ENCODE peak calls at places on chromosomes 16 and 17, in nine cellular contexts. One of them, this sample, is unnamed.

GRCh38 chr16:17413508-17413907 is 57.3 kb downstream of the XYLT1 start:
- DNase-seq in H1: no peak
- DNase-seq in GM12878: no peak
- DNase-seq in A549: no peak
- DNase-seq in right lobe of liver: no peak
- DNase-seq in adrenal gland: no peak
- DNase-seq in Peyer's patch: no peak
- DNase-seq in uterus: no peak
- DNase-seq in K562: no peak
- DNase-seq in this sample: no peak

GRCh38 chr17:2958706-2959222 is 104.6 kb downstream of the OR1D5 start:
- DNase-seq in K562: no peak
- DNase-seq in adrenal gland: no peak
- DNase-seq in right lobe of liver: no peak
- DNase-seq in uterus: no peak
- DNase-seq in Peyer's patch: no peak
- DNase-seq in A549: no peak
- DNase-seq in H1: no peak
- DNase-seq in GM12878: no peak
- DNase-seq in this sample: no peak

GRCh38 chr17:1915889-1916288 is 86.1 kb downstream of the RPA1 start:
- DNase-seq in H1: no peak
- DNase-seq in uterus: no peak
- DNase-seq in A549: no peak
- DNase-seq in adrenal gland: no peak
- DNase-seq in K562: no peak
- DNase-seq in GM12878: no peak
- DNase-seq in right lobe of liver: peak; percentile 14
- DNase-seq in Peyer's patch: no peak
- DNase-seq in this sample: peak; percentile 35

GRCh38 chr16:3025032-3026002 is 1.5 kb downstream of the THOC6 start:
- DNase-seq in H1: no peak
- DNase-seq in A549: no peak
- DNase-seq in GM12878: no peak
- DNase-seq in uterus: no peak
- DNase-seq in K562: no peak
- DNase-seq in Peyer's patch: no peak
- DNase-seq in adrenal gland: no peak
- DNase-seq in right lobe of liver: no peak
- DNase-seq in this sample: no peak

GRCh38 chr16:71645450-71645849 is 19.5 kb downstream of the MARVELD3 start:
- DNase-seq in K562: peak; percentile 22
- DNase-seq in Peyer's patch: peak; percentile 55
- DNase-seq in A549: peak; percentile 70
- DNase-seq in uterus: no peak
- DNase-seq in H1: no peak
- DNase-seq in GM12878: no peak
- DNase-seq in adrenal gland: no peak
- DNase-seq in right lobe of liver: no peak
- DNase-seq in this sample: peak; percentile 61

GRCh38 chr17:42563543-42563942 is 1.6 kb downstream of the COASY start:
- DNase-seq in uterus: no peak
- DNase-seq in K562: no peak
- DNase-seq in right lobe of liver: no peak
- DNase-seq in GM12878: no peak
- DNase-seq in adrenal gland: peak; percentile 74
- DNase-seq in Peyer's patch: no peak
- DNase-seq in H1: no peak
- DNase-seq in A549: no peak
- DNase-seq in this sample: no peak

GRCh38 chr17:35171834-35172233 is 22.4 kb downstream of the SLC35G3 start:
- DNase-seq in K562: no peak
- DNase-seq in GM12878: no peak
- DNase-seq in A549: no peak
- DNase-seq in H1: no peak
- DNase-seq in adrenal gland: no peak
- DNase-seq in Peyer's patch: no peak
- DNase-seq in right lobe of liver: no peak
- DNase-seq in uterus: no peak
- DNase-seq in this sample: no peak

GRCh38 chr16:35188288-35189155 is 1729.1 kb downstream of the TP53TG3F start:
- DNase-seq in Peyer's patch: no peak
- DNase-seq in GM12878: no peak
- DNase-seq in A549: no peak
- DNase-seq in right lobe of liver: no peak
- DNase-seq in uterus: no peak
- DNase-seq in K562: no peak
- DNase-seq in adrenal gland: no peak
- DNase-seq in H1: no peak
- DNase-seq in this sample: peak; percentile 54

GRCh38 chr17:83009414-83010322 is 69.7 kb upstream of the METRNL start:
- DNase-seq in GM12878: no peak
- DNase-seq in A549: no peak
- DNase-seq in adrenal gland: no peak
- DNase-seq in K562: no peak
- DNase-seq in H1: no peak
- DNase-seq in right lobe of liver: no peak
- DNase-seq in uterus: no peak
- DNase-seq in Peyer's patch: no peak
- DNase-seq in this sample: no peak

GRCh38 chr16:10922328-10923145 is 19.7 kb downstream of the DEXI start:
- DNase-seq in adrenal gland: peak; percentile 97
- DNase-seq in GM12878: no peak
- DNase-seq in uterus: no peak
- DNase-seq in right lobe of liver: peak; percentile 94
- DNase-seq in K562: no peak
- DNase-seq in Peyer's patch: no peak
- DNase-seq in H1: no peak
- DNase-seq in A549: no peak
- DNase-seq in this sample: no peak

GRCh38 chr17:75876938-75877751 is 1.2 kb downstream of the TRIM47 start:
- DNase-seq in GM12878: no peak
- DNase-seq in H1: no peak
- DNase-seq in K562: no peak
- DNase-seq in Peyer's patch: peak; percentile 89
- DNase-seq in right lobe of liver: peak; percentile 88
- DNase-seq in uterus: peak; percentile 98
- DNase-seq in adrenal gland: peak; percentile 97
- DNase-seq in A549: peak; percentile 85
- DNase-seq in this sample: no peak

GRCh38 chr16:17358846-17359245 is 111.9 kb downstream of the XYLT1 start:
- DNase-seq in Peyer's patch: no peak
- DNase-seq in A549: no peak
- DNase-seq in K562: no peak
- DNase-seq in uterus: no peak
- DNase-seq in GM12878: no peak
- DNase-seq in adrenal gland: no peak
- DNase-seq in H1: no peak
- DNase-seq in right lobe of liver: no peak
- DNase-seq in this sample: peak; percentile 40

GRCh38 chr16:83954577-83955016 is 1.6 kb downstream of the OSGIN1 start:
- DNase-seq in H1: no peak
- DNase-seq in right lobe of liver: no peak
- DNase-seq in GM12878: no peak
- DNase-seq in A549: no peak
- DNase-seq in Peyer's patch: peak; percentile 91
- DNase-seq in adrenal gland: peak; percentile 83
- DNase-seq in K562: no peak
- DNase-seq in uterus: no peak
- DNase-seq in this sample: peak; percentile 39

GRCh38 chr17:64354824-64355535 is 35.7 kb downstream of the PECAM1 start:
- DNase-seq in right lobe of liver: no peak
- DNase-seq in K562: no peak
- DNase-seq in adrenal gland: no peak
- DNase-seq in H1: no peak
- DNase-seq in A549: no peak
- DNase-seq in uterus: no peak
- DNase-seq in Peyer's patch: no peak
- DNase-seq in GM12878: no peak
- DNase-seq in this sample: peak; percentile 50

DNA sequence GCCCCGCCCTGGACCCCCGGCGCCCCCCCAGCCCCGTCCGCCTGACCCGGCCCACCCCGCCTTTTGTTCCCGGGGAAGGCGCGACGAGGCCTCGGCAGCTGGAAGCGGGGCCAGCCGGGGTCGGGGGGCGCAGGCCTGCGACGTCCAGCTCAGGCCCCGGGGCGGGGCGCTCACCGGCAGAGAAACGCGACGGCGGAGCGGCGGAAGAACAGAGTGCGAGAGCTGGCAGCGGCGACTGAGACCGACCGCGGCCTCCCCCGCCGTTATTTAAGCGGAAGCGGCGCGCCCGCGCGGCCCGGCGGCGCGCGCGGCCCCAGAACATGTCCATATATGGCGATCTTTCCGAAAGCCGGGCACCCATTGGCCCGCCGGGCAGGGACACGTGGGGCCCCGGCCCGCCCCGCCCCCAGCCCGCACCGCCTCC is at the start of gene ACTG1:
- DNase-seq in GM12878: no peak
- DNase-seq in adrenal gland: peak; percentile 93
- DNase-seq in A549: peak; percentile 92
- DNase-seq in K562: peak; percentile 95
- DNase-seq in H1: no peak
- DNase-seq in uterus: peak; percentile 96
- DNase-seq in Peyer's patch: peak; percentile 96
- DNase-seq in right lobe of liver: peak; percentile 95
- DNase-seq in this sample: peak; percentile 89
- TF ChIP-seq POLR2A in GM12878: peak; percentile 89
- TF ChIP-seq POLR2A in adrenal gland: peak; percentile 95
- TF ChIP-seq POLR2A in A549: peak; percentile 98
- TF ChIP-seq POLR2A in K562: peak; percentile 98
- TF ChIP-seq POLR2A in H1: peak; percentile 97
- TF ChIP-seq POLR2A in uterus: no peak
- TF ChIP-seq POLR2A in Peyer's patch: peak; percentile 99
- TF ChIP-seq POLR2A in right lobe of liver: peak; percentile 98
- TF ChIP-seq POLR2A in this sample: peak; percentile 96

DNA sequence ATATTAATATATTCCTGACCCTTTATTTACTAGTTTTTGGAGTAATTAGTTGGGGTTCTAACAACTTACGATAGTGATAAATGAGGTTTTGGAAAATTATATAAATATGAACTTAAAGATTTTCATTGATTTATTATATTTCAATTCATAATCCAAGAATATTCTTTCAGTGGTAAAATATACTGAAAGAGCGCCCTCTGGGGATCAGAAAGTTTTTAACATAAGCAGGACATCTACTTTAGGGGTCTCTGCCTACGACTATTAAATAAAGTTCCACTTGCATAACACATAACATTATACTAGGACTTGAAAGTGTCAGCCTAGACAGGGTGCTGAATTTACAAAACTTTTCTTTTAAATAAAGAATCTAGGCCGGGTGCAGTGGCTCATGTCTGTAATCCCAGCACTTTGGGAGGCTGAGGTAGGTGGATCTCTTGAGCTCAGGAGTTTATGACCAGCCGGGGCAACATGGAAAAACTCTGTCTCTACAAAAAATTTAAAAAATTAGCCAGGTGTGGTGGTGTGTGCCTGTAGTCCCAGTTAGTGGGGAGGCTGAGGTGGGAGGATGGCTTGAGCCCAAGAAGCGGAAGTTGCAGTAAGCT is 15.6 kb downstream of the RFWD3 start:
- DNase-seq in Peyer's patch: no peak
- DNase-seq in right lobe of liver: no peak
- DNase-seq in H1: no peak
- DNase-seq in adrenal gland: no peak
- DNase-seq in uterus: no peak
- DNase-seq in A549: peak; percentile 29
- DNase-seq in K562: no peak
- DNase-seq in GM12878: no peak
- DNase-seq in this sample: peak; percentile 39
- TF ChIP-seq CTCF in Peyer's patch: peak; percentile 52
- TF ChIP-seq CTCF in right lobe of liver: peak; percentile 34
- TF ChIP-seq CTCF in H1: no peak
- TF ChIP-seq CTCF in adrenal gland: peak; percentile 34
- TF ChIP-seq CTCF in uterus: peak; percentile 15
- TF ChIP-seq CTCF in A549: peak; percentile 80
- TF ChIP-seq CTCF in K562: peak; percentile 13
- TF ChIP-seq CTCF in GM12878: no peak
- TF ChIP-seq CTCF in this sample: peak; percentile 30

GRCh38 chr17:74204474-74204873 is 996 bp downstream of the RPL38 start:
- DNase-seq in adrenal gland: no peak
- DNase-seq in Peyer's patch: no peak
- DNase-seq in uterus: no peak
- DNase-seq in right lobe of liver: no peak
- DNase-seq in GM12878: no peak
- DNase-seq in H1: no peak
- DNase-seq in K562: no peak
- DNase-seq in A549: no peak
- DNase-seq in this sample: no peak

GRCh38 chr17:74206332-74206818 is 2.9 kb downstream of the RPL38 start:
- DNase-seq in right lobe of liver: no peak
- DNase-seq in Peyer's patch: no peak
- DNase-seq in H1: no peak
- DNase-seq in adrenal gland: no peak
- DNase-seq in A549: no peak
- DNase-seq in K562: no peak
- DNase-seq in GM12878: no peak
- DNase-seq in uterus: no peak
- DNase-seq in this sample: no peak

GRCh38 chr17:74202879-74203432 is 522 bp upstream of the RPL38 start:
- DNase-seq in uterus: peak; percentile 25
- DNase-seq in right lobe of liver: no peak
- DNase-seq in adrenal gland: no peak
- DNase-seq in GM12878: no peak
- DNase-seq in H1: no peak
- DNase-seq in K562: no peak
- DNase-seq in A549: no peak
- DNase-seq in Peyer's patch: no peak
- DNase-seq in this sample: no peak

GRCh38 chr17:74203439-74204240 is at the start of gene RPL38:
- DNase-seq in Peyer's patch: peak; percentile 98
- DNase-seq in adrenal gland: peak; percentile 96
- DNase-seq in GM12878: peak; percentile 91
- DNase-seq in H1: peak; percentile 95
- DNase-seq in uterus: peak; percentile 95
- DNase-seq in A549: peak; percentile 95
- DNase-seq in right lobe of liver: peak; percentile 96
- DNase-seq in K562: peak; percentile 86
- DNase-seq in this sample: peak; percentile 96

DNA sequence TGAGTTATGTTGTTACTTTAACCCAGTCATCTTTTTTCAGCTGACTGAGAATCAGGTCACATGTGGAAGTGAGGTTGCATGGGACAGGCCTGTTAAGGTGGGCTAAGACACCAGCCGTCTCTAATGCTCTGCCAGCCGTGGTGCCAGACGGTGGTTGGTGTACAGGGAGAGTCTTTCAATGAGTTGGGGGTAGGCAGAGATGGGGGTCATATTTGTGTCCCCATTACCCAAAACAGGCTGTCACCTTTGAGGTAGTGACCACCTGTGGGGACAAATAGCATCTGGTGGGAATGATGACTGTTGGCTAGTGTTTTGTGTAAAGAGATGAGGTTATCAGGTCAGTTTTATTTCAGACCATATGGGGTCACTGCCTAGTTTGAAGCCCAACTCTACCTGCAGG is 1.8 kb downstream of the RPL38 start:
- DNase-seq in K562: no peak
- DNase-seq in adrenal gland: no peak
- DNase-seq in uterus: no peak
- DNase-seq in right lobe of liver: no peak
- DNase-seq in H1: no peak
- DNase-seq in GM12878: no peak
- DNase-seq in Peyer's patch: no peak
- DNase-seq in A549: no peak
- DNase-seq in this sample: no peak
- TF ChIP-seq POLR2A in K562: peak; percentile 39
- TF ChIP-seq POLR2A in adrenal gland: no peak
- TF ChIP-seq POLR2A in uterus: no peak
- TF ChIP-seq POLR2A in right lobe of liver: no peak
- TF ChIP-seq POLR2A in H1: no peak
- TF ChIP-seq POLR2A in GM12878: peak; percentile 51
- TF ChIP-seq POLR2A in Peyer's patch: no peak
- TF ChIP-seq POLR2A in A549: no peak
- TF ChIP-seq POLR2A in this sample: no peak

GRCh38 chr16:72856797-72857196 is 191.1 kb downstream of the ZFHX3 start:
- DNase-seq in right lobe of liver: no peak
- DNase-seq in A549: peak; percentile 43
- DNase-seq in GM12878: no peak
- DNase-seq in H1: no peak
- DNase-seq in adrenal gland: no peak
- DNase-seq in Peyer's patch: peak; percentile 38
- DNase-seq in uterus: no peak
- DNase-seq in K562: no peak
- DNase-seq in this sample: peak; percentile 61
- TF ChIP-seq CTCF in right lobe of liver: peak; percentile 39
- TF ChIP-seq CTCF in A549: peak; percentile 15
- TF ChIP-seq CTCF in GM12878: peak; percentile 37
- TF ChIP-seq CTCF in H1: peak; percentile 70
- TF ChIP-seq CTCF in adrenal gland: no peak
- TF ChIP-seq CTCF in Peyer's patch: no peak
- TF ChIP-seq CTCF in uterus: peak; percentile 5
- TF ChIP-seq CTCF in K562: no peak
- TF ChIP-seq CTCF in this sample: peak; percentile 64